ENCODE peak calls at places on chromosome 17, in five cellular contexts. C is uterus, V is GM12892, P is adrenal gland, E is body of pancreas. L is an unnamed sample.
A peak's percentile ranks its signal among the peaks of the same experiment; 100 is the strongest.

GRCh38 chr17:41919165-41919817 is 540 bp upstream of the ACLY start:
- DNase-seq in C (no peak), V (no peak), P (no peak), E (no peak), L (no peak)

GRCh38 chr17:41865596-41865893 is 322 bp upstream of the KLHL11 start:
- DNase-seq in C (no peak), V (no peak), P (no peak), E (no peak), L (no peak)

GRCh38 chr17:78401246-78401645 is 22.8 kb downstream of the PGS1 start:
- DNase-seq in C (no peak), V (no peak), P (no peak), E (no peak), L (no peak)

GRCh38 chr17:48757524-48757961 is 29.0 kb upstream of the HOXB13 start:
- DNase-seq in C (no peak), V (no peak), P (no peak), E (no peak), L (no peak)

GRCh38 chr17:14112407-14112806 is 43.1 kb downstream of the COX10 start:
- DNase-seq in C (no peak), V (no peak), P (no peak), E (no peak), L (no peak)

GRCh38 chr17:29610395-29610794 is 12.3 kb downstream of the CORO6 start:
- DNase-seq in C (no peak), V (no peak), P (no peak), E (no peak), L (no peak)

GRCh38 chr17:55161935-55162555 is 102.7 kb upstream of the HLF start:
- DNase-seq in C (no peak), V (no peak), P (no peak), E (no peak), L (no peak)

GRCh38 chr17:60623415-60623814 is 23.4 kb downstream of the PPM1D start:
- DNase-seq in C (no peak), V (no peak), P (no peak), E (no peak), L (no peak)

GRCh38 chr17:35947156-35947585 is 3.7 kb upstream of the LYZL6 start:
- DNase-seq in C (no peak), V (no peak), P (peak; percentile 57), E (peak; percentile 53), L (peak; percentile 36)

GRCh38 chr17:82010575-82011525 is 11.8 kb downstream of the CENPX start:
- DNase-seq in C (no peak), V (no peak), P (no peak), E (no peak), L (no peak)
- TF ChIP-seq POLR2A in C (no peak), V (no peak), P (no peak), E (no peak), L (no peak)

GRCh38 chr17:50026901-50027638 is 28.8 kb upstream of the ITGA3 start:
- DNase-seq in C (peak; percentile 82), V (peak; percentile 66), P (peak; percentile 94), E (peak; percentile 84), L (peak; percentile 72)
- TF ChIP-seq POLR2A in C (no peak), V (no peak), P (no peak), E (no peak), L (no peak)

DNA sequence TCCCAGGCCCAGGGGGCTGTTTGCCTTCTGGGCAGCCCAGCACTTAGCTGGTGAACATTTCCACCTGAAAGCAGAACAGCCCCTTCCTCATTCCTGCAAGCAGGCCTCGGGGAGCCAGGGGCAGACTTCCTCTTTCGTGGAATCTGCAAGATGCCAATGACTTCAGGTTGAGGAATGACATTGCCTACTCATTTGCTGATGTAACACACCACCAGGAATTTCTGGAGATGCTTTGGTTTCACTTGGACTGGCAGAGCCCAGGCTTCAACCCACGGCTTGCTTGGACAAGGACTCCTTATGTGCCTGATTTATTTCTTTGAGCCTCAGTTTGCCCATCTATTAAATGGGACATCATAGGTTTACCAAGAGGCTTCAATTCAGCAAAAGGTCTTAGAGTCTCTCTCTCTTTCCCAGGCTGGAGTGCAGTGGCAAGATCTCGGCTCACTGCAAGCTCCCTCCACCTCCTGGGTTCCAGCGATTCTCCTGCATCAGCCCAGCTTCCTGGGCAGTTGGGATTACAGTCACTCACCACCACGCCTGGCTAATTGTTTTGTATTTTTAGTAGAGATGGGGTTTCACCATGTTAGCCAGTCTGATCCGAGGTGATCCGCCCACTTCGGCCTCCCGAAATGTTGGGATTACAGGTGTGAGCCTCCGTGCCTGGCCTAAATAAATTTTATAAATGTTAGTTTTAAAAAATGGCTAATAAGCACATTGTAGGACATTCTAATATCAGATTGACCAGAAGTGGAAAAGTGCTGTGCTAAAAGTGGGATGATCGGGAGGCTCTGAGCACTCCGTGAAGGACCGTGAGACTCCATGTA is 874 bp upstream of the NLRP1 start:
- DNase-seq in C (no peak), V (no peak), P (no peak), E (no peak), L (no peak)
- TF ChIP-seq POLR2A in C (no peak), V (no peak), P (no peak), E (no peak), L (no peak)

GRCh38 chr17:42980766-42981397 is 517 bp downstream of the RUNDC1 start:
- DNase-seq in C (no peak), V (peak; percentile 60), P (peak; percentile 58), E (peak; percentile 54), L (peak; percentile 81)

GRCh38 chr17:42975265-42975664 is 4.6 kb downstream of the PTGES3L start:
- DNase-seq in C (no peak), V (no peak), P (no peak), E (no peak), L (no peak)

GRCh38 chr17:42980274-42980765 is at the start of gene RUNDC1:
- DNase-seq in C (peak; percentile 88), V (peak; percentile 92), P (peak; percentile 93), E (peak; percentile 96), L (peak; percentile 93)

GRCh38 chr17:42982266-42982665 is 1.9 kb downstream of the RUNDC1 start:
- DNase-seq in C (no peak), V (no peak), P (no peak), E (no peak), L (no peak)

DNA sequence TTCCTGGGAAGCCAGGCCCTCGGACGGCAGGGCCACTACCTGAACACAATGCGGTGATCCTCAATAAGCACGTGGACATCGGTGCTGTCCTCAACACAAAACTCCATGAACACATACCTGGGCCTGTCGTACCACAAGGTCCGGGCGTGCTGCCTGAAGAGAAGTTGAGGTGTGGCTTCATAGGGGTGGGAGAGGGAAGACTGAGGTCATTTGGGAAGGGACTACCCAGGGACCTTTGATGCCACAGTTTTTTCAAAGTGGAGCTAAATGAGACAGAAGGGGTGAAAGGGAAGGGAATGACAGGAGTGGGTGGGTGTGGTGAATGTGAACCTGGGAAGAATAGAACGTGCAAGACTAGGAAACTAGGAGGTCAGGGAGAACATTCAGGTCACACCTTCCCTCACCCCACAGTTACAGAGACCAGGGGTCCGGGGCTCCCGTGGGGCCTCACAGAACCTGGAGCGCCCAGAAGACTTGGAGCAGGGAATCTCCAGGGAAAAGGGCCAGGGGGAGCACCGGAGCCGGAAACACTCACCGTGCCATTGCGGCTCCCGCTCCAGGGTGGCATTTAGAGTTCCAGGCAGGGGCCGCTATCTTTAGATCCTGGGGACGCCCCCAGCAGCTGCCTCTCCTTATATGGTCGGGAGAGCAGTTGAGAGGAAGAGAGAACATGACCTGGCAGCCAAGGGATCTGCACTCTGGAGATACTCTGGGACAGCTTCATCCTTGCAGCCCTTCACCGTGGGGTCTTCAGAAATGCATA is at the start of gene PTGES3L:
- DNase-seq in C (peak; percentile 48), V (peak; percentile 45), P (peak; percentile 35), E (peak; percentile 50), L (peak; percentile 81)
- TF ChIP-seq POLR2A in C (no peak), V (no peak), P (no peak), E (no peak), L (no peak)

GRCh38 chr17:2580156-2580555 is 13.3 kb upstream of the PAFAH1B1 start:
- DNase-seq in C (no peak), V (no peak), P (no peak), E (no peak), L (no peak)
- TF ChIP-seq POLR2A in C (no peak), V (no peak), P (no peak), E (no peak), L (no peak)